ENCODE peak calls at places on chromosome X, in seven cellular contexts. One of them, this sample, is unnamed.

GRCh38 chrX:119602701-119603255 is 3.4 kb downstream of the NKRF start:
- DNase-seq in HCT116: no peak
- DNase-seq in SK-N-SH: no peak
- DNase-seq in K562: no peak
- DNase-seq in H1: no peak
- DNase-seq in HepG2: no peak
- DNase-seq in GM12878: no peak
- DNase-seq in this sample: no peak

GRCh38 chrX:118350221-118350620 is 4.3 kb downstream of the WDR44 start:
- DNase-seq in HCT116: no peak
- DNase-seq in SK-N-SH: no peak
- DNase-seq in K562: no peak
- DNase-seq in H1: no peak
- DNase-seq in HepG2: no peak
- DNase-seq in GM12878: no peak
- DNase-seq in this sample: peak; percentile 31

GRCh38 chrX:635428-636192 is 5.0 kb downstream of the SHOX start:
- DNase-seq in HCT116: no peak
- DNase-seq in SK-N-SH: no peak
- DNase-seq in K562: no peak
- DNase-seq in H1: no peak
- DNase-seq in HepG2: no peak
- DNase-seq in GM12878: no peak
- DNase-seq in this sample: no peak

GRCh38 chrX:10174810-10175209 is 18.0 kb downstream of the CLCN4 start:
- DNase-seq in HCT116: no peak
- DNase-seq in SK-N-SH: no peak
- DNase-seq in K562: no peak
- DNase-seq in H1: no peak
- DNase-seq in HepG2: no peak
- DNase-seq in GM12878: no peak
- DNase-seq in this sample: no peak

GRCh38 chrX:48598645-48599044 is 1.4 kb downstream of the WDR13 start:
- DNase-seq in HCT116: no peak
- DNase-seq in SK-N-SH: no peak
- DNase-seq in K562: no peak
- DNase-seq in H1: no peak
- DNase-seq in HepG2: no peak
- DNase-seq in GM12878: no peak
- DNase-seq in this sample: no peak

GRCh38 chrX:22959204-22959920 is 40.4 kb upstream of the DDX53 start:
- DNase-seq in HCT116: no peak
- DNase-seq in SK-N-SH: no peak
- DNase-seq in K562: no peak
- DNase-seq in H1: no peak
- DNase-seq in HepG2: no peak
- DNase-seq in GM12878: no peak
- DNase-seq in this sample: no peak

GRCh38 chrX:153102436-153102835 is 30.2 kb downstream of the PNMA6A start:
- DNase-seq in HCT116: no peak
- DNase-seq in SK-N-SH: no peak
- DNase-seq in K562: no peak
- DNase-seq in H1: no peak
- DNase-seq in HepG2: peak; percentile 65
- DNase-seq in GM12878: no peak
- DNase-seq in this sample: no peak

GRCh38 chrX:7159132-7159861 is 11.3 kb upstream of the PUDP start:
- DNase-seq in HCT116: no peak
- DNase-seq in SK-N-SH: no peak
- DNase-seq in K562: no peak
- DNase-seq in H1: no peak
- DNase-seq in HepG2: no peak
- DNase-seq in GM12878: no peak
- DNase-seq in this sample: no peak

GRCh38 chrX:133570549-133570948 is 155.3 kb upstream of the GPC4 start:
- DNase-seq in HCT116: no peak
- DNase-seq in SK-N-SH: no peak
- DNase-seq in K562: no peak
- DNase-seq in H1: no peak
- DNase-seq in HepG2: no peak
- DNase-seq in GM12878: no peak
- DNase-seq in this sample: no peak

GRCh38 chrX:140040397-140040796 is 75.1 kb upstream of the CXorf66 start:
- DNase-seq in HCT116: no peak
- DNase-seq in SK-N-SH: no peak
- DNase-seq in K562: no peak
- DNase-seq in H1: no peak
- DNase-seq in HepG2: no peak
- DNase-seq in GM12878: no peak
- DNase-seq in this sample: no peak

GRCh38 chrX:107752714-107753113 is 22.9 kb downstream of the TSC22D3 start:
- DNase-seq in HCT116: no peak
- DNase-seq in SK-N-SH: no peak
- DNase-seq in K562: no peak
- DNase-seq in H1: no peak
- DNase-seq in HepG2: no peak
- DNase-seq in GM12878: no peak
- DNase-seq in this sample: no peak

GRCh38 chrX:143437439-143437838 is 79.8 kb downstream of the SPANXN3 start:
- DNase-seq in HCT116: no peak
- DNase-seq in SK-N-SH: peak; percentile 6
- DNase-seq in K562: peak; percentile 3
- DNase-seq in H1: no peak
- DNase-seq in HepG2: no peak
- DNase-seq in GM12878: no peak
- DNase-seq in this sample: no peak

GRCh38 chrX:38717871-38718270 is 83.4 kb upstream of the MID1IP1 start:
- DNase-seq in HCT116: peak; percentile 16
- DNase-seq in SK-N-SH: peak; percentile 32
- DNase-seq in K562: peak; percentile 54
- DNase-seq in H1: no peak
- DNase-seq in HepG2: peak; percentile 16
- DNase-seq in GM12878: no peak
- DNase-seq in this sample: peak; percentile 4

GRCh38 chrX:53281321-53281822 is at the start of gene IQSEC2:
- DNase-seq in HCT116: peak; percentile 48
- DNase-seq in SK-N-SH: no peak
- DNase-seq in K562: peak; percentile 74
- DNase-seq in H1: peak; percentile 2
- DNase-seq in HepG2: no peak
- DNase-seq in GM12878: no peak
- DNase-seq in this sample: peak; percentile 77

GRCh38 chrX:71543316-71543715 is 10.4 kb downstream of the OGT start:
- DNase-seq in HCT116: no peak
- DNase-seq in SK-N-SH: no peak
- DNase-seq in K562: no peak
- DNase-seq in H1: no peak
- DNase-seq in HepG2: no peak
- DNase-seq in GM12878: no peak
- DNase-seq in this sample: peak; percentile 80
- TF ChIP-seq POLR2AphosphoS5 in HCT116: no peak
- TF ChIP-seq POLR2AphosphoS5 in SK-N-SH: peak; percentile 14
- TF ChIP-seq POLR2AphosphoS5 in K562: no peak
- TF ChIP-seq POLR2AphosphoS5 in H1: no peak
- TF ChIP-seq POLR2AphosphoS5 in HepG2: no peak
- TF ChIP-seq POLR2AphosphoS5 in GM12878: no peak
- TF ChIP-seq POLR2AphosphoS5 in this sample: no peak

GRCh38 chrX:112513154-112513553 is 166.6 kb downstream of the LHFPL1 start:
- DNase-seq in HCT116: no peak
- DNase-seq in SK-N-SH: no peak
- DNase-seq in K562: no peak
- DNase-seq in H1: no peak
- DNase-seq in HepG2: no peak
- DNase-seq in GM12878: no peak
- DNase-seq in this sample: no peak

GRCh38 chrX:112510629-112511028 is 169.1 kb downstream of the LHFPL1 start:
- DNase-seq in HCT116: no peak
- DNase-seq in SK-N-SH: no peak
- DNase-seq in K562: no peak
- DNase-seq in H1: no peak
- DNase-seq in HepG2: no peak
- DNase-seq in GM12878: no peak
- DNase-seq in this sample: no peak

GRCh38 chrX:112512509-112512908 is 167.2 kb downstream of the LHFPL1 start:
- DNase-seq in HCT116: peak; percentile 0
- DNase-seq in SK-N-SH: no peak
- DNase-seq in K562: no peak
- DNase-seq in H1: no peak
- DNase-seq in HepG2: no peak
- DNase-seq in GM12878: no peak
- DNase-seq in this sample: no peak
- H3K9ac ChIP-seq in HCT116: no peak overlapping the region
- H3K9ac ChIP-seq in SK-N-SH: no peak overlapping the region
- H3K9ac ChIP-seq in K562: no peak overlapping the region
- H3K9ac ChIP-seq in H1: no peak overlapping the region
- H3K9ac ChIP-seq in HepG2: no peak overlapping the region
- H3K9ac ChIP-seq in GM12878: no peak overlapping the region
- H3K9ac ChIP-seq in this sample: no peak overlapping the region

DNA sequence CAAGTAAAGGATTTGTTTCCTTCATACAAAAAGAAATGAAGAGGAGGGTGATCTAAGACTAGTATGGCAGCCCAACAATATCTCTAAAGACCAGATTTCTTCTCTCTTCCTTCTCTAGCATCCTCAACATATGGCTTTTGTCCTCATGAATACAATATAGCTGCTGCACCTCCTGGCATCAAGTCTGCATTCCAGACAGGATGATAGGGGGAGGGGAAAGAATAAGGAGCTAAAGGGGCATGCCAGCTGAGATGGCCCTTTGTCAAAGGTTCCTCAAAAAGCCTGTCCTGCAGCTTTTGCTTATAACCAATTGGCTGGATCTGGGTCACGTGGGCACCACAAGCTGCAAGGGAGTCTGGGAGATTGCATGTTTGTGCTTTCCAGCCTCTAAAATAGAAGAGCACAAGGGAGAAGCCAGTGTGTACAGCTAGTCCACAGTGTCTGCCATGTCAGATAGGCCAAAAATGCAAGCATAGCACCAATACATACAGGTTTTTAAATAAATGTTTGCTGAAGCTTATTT is 132.6 kb downstream of the BCOR start:
- DNase-seq in HCT116: no peak
- DNase-seq in SK-N-SH: no peak
- DNase-seq in K562: no peak
- DNase-seq in H1: no peak
- DNase-seq in HepG2: no peak
- DNase-seq in GM12878: no peak
- DNase-seq in this sample: no peak
- TF ChIP-seq CTCF in HCT116: no peak
- TF ChIP-seq CTCF in SK-N-SH: no peak
- TF ChIP-seq CTCF in K562: no peak
- TF ChIP-seq CTCF in H1: no peak
- TF ChIP-seq CTCF in HepG2: no peak
- TF ChIP-seq CTCF in GM12878: no peak
- TF ChIP-seq CTCF in this sample: no peak

DNA sequence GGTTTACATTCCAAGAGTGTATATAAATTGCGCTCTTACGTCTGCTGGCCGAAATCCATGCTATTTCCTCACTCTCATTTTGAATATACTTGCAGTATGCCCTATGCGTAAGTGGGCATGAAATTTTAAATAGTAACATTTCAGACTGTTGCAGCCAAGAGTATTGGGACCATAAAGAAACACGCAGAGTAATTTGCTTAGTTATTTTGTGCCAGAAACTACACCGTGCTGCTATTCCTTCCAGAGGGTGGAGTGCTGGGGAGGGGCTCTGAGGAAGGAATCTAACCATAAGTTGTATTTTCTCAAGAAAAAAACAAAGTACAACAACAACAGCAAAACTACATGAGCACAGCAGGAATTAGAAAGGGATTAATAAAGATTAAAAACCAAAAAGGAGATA is 479.9 kb downstream of the NLGN4X start:
- DNase-seq in HCT116: no peak
- DNase-seq in SK-N-SH: no peak
- DNase-seq in K562: no peak
- DNase-seq in H1: no peak
- DNase-seq in HepG2: no peak
- DNase-seq in GM12878: no peak
- DNase-seq in this sample: no peak
- TF ChIP-seq POLR2AphosphoS5 in HCT116: no peak
- TF ChIP-seq POLR2AphosphoS5 in SK-N-SH: no peak
- TF ChIP-seq POLR2AphosphoS5 in K562: no peak
- TF ChIP-seq POLR2AphosphoS5 in H1: no peak
- TF ChIP-seq POLR2AphosphoS5 in HepG2: no peak
- TF ChIP-seq POLR2AphosphoS5 in GM12878: no peak
- TF ChIP-seq POLR2AphosphoS5 in this sample: no peak

GRCh38 chrX:72572248-72573157 is at the start of gene HDAC8:
- DNase-seq in HCT116: peak; percentile 70
- DNase-seq in SK-N-SH: peak; percentile 80
- DNase-seq in K562: peak; percentile 59
- DNase-seq in H1: peak; percentile 21
- DNase-seq in HepG2: peak; percentile 76
- DNase-seq in GM12878: peak; percentile 63
- DNase-seq in this sample: peak; percentile 85

GRCh38 chrX:72568406-72569092 is 4.1 kb downstream of the HDAC8 start:
- DNase-seq in HCT116: no peak
- DNase-seq in SK-N-SH: no peak
- DNase-seq in K562: no peak
- DNase-seq in H1: no peak
- DNase-seq in HepG2: no peak
- DNase-seq in GM12878: no peak
- DNase-seq in this sample: peak; percentile 64

GRCh38 chrX:72576161-72576896 is 3.7 kb upstream of the HDAC8 start:
- DNase-seq in HCT116: no peak
- DNase-seq in SK-N-SH: no peak
- DNase-seq in K562: no peak
- DNase-seq in H1: no peak
- DNase-seq in HepG2: peak; percentile 1
- DNase-seq in GM12878: no peak
- DNase-seq in this sample: no peak

GRCh38 chrX:72569786-72570185 is 2.9 kb downstream of the HDAC8 start:
- DNase-seq in HCT116: no peak
- DNase-seq in SK-N-SH: no peak
- DNase-seq in K562: no peak
- DNase-seq in H1: no peak
- DNase-seq in HepG2: no peak
- DNase-seq in GM12878: no peak
- DNase-seq in this sample: peak; percentile 22

DNA sequence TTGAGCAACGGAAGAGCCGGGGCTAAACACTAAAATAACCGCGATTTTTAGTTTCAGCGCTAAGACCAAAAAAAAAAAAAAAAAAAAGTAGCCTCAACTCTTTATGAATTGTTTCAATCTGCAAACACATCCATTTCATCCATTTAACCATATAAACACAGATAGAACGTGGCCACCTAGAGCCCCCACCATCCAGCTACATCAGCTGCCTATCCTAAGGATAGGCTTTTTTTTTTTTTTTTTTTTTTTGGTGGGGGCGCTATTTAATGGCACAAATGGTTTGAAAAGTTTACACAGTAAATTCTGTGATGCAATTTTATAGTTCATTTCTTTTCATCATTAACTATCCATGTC is 492 bp upstream of the HDAC8 start:
- DNase-seq in HCT116: no peak
- DNase-seq in SK-N-SH: no peak
- DNase-seq in K562: peak; percentile 12
- DNase-seq in H1: no peak
- DNase-seq in HepG2: no peak
- DNase-seq in GM12878: no peak
- DNase-seq in this sample: no peak
- H3K9ac ChIP-seq in HCT116: peak overlapping the region; percentile 60
- H3K9ac ChIP-seq in SK-N-SH: peak overlapping the region; percentile 78
- H3K9ac ChIP-seq in K562: peak overlapping the region; percentile 92
- H3K9ac ChIP-seq in H1: no peak overlapping the region
- H3K9ac ChIP-seq in HepG2: no peak overlapping the region
- H3K9ac ChIP-seq in GM12878: no peak overlapping the region
- H3K9ac ChIP-seq in this sample: no peak overlapping the region

This sample was measured in endothelial cell of umbilical vein.